ENCODE peak calls at places on chromosome 2, in ten cellular contexts. O is T1000; M is effector CD4-positive, alpha-beta T cell; I is ovary; G is erythroblast; K is activated B cell treated with CpG ODN at 0.5 μM for 24 hours; J is RPMI8226; F is mesenteric fat pad; W is lung microvascular endothelial cell; T is EL. Z is an unnamed sample.

GRCh38 chr2:20992201-20992711 is 51.6 kb downstream of the APOB start:
- DNase-seq in W (no peak), K (no peak), I (no peak), F (no peak), J (no peak), M (no peak), G (no peak), O (no peak), T (peak; percentile 64), Z (peak; percentile 79)

GRCh38 chr2:191959209-191959608 is 112.3 kb upstream of the CAVIN2 start:
- DNase-seq in W (peak; percentile 49), O (no peak), M (no peak), J (no peak), K (no peak), G (no peak), I (no peak), T (no peak), F (no peak), Z (no peak)

GRCh38 chr2:213723707-213724106 is 439.4 kb downstream of the SPAG16 start:
- DNase-seq in O (no peak), F (no peak), G (no peak), K (no peak), J (no peak), M (no peak), W (no peak), T (no peak), I (no peak), Z (no peak)

GRCh38 chr2:73235315-73236028 is 1.4 kb downstream of the CCT7 start:
- DNase-seq in K (no peak), T (no peak), I (no peak), F (no peak), J (no peak), M (no peak), G (no peak), O (no peak), W (no peak), Z (no peak)

GRCh38 chr2:237702439-237703397 is 75.3 kb downstream of the LRRFIP1 start:
- DNase-seq in W (peak; percentile 71), T (peak; percentile 72), O (no peak), J (peak; percentile 67), F (peak; percentile 90), I (peak; percentile 73), M (peak; percentile 27), G (peak; percentile 85), K (no peak), Z (peak; percentile 85)

GRCh38 chr2:239711911-239712570 is 311.2 kb upstream of the HDAC4 start:
- DNase-seq in M (no peak), G (no peak), J (no peak), K (no peak), W (no peak), O (no peak), T (no peak), I (no peak), F (peak; percentile 77), Z (peak; percentile 34)

GRCh38 chr2:174522553-174522952 is 35.7 kb upstream of the GPR155 start:
- DNase-seq in I (no peak), J (peak; percentile 28), M (no peak), G (no peak), K (no peak), O (no peak), T (no peak), W (peak; percentile 23), F (no peak), Z (no peak)

GRCh38 chr2:33583194-33583938 is 15.7 kb downstream of the FAM98A start:
- DNase-seq in K (no peak), T (peak; percentile 53), O (no peak), F (no peak), M (peak; percentile 7), J (peak; percentile 35), G (peak; percentile 25), I (no peak), W (peak; percentile 61), Z (no peak)

GRCh38 chr2:239958366-239958765 is 66.8 kb downstream of the NDUFA10 start:
- DNase-seq in F (no peak), W (no peak), T (no peak), G (no peak), O (no peak), K (no peak), I (no peak), M (no peak), J (no peak), Z (no peak)

GRCh38 chr2:157935378-157935726 is 59.2 kb upstream of the ACVR1 start:
- DNase-seq in M (no peak), G (no peak), J (no peak), T (no peak), W (no peak), I (no peak), F (no peak), K (no peak), O (no peak), Z (no peak)

GRCh38 chr2:71282493-71282892 is 49.1 kb upstream of the ZNF638 start:
- DNase-seq in M (no peak), G (peak; percentile 29), F (no peak), J (peak; percentile 39), T (peak; percentile 8), O (no peak), K (no peak), W (no peak), I (no peak), Z (no peak)

GRCh38 chr2:215765729-215766360 is 247.5 kb downstream of the MREG start:
- DNase-seq in W (no peak), I (no peak), F (no peak), G (no peak), O (no peak), T (no peak), J (peak; percentile 63), K (no peak), M (no peak), Z (no peak)

GRCh38 chr2:217654173-217654572 is 348.6 kb downstream of the TNS1 start:
- DNase-seq in G (no peak), W (no peak), F (no peak), K (no peak), I (no peak), O (no peak), T (peak; percentile 8), M (no peak), J (no peak), Z (no peak)

GRCh38 chr2:88642278-88642677 is 15.0 kb upstream of the EIF2AK3 start:
- DNase-seq in I (no peak), J (no peak), W (no peak), M (no peak), T (no peak), F (no peak), G (no peak), O (no peak), K (no peak), Z (no peak)

GRCh38 chr2:130372833-130373807 is 17.3 kb downstream of the PTPN18 start:
- DNase-seq in J (no peak), I (no peak), M (no peak), F (no peak), K (no peak), W (no peak), O (no peak), T (no peak), G (no peak), Z (no peak)

GRCh38 chr2:35204881-35205280 is 1150.7 kb upstream of the CRIM1 start:
- DNase-seq in G (no peak), W (no peak), I (no peak), K (no peak), J (peak; percentile 90), M (no peak), O (no peak), F (no peak), T (no peak), Z (no peak)

GRCh38 chr2:181352158-181352557 is 105.0 kb upstream of the ITGA4 start:
- DNase-seq in O (no peak), K (no peak), F (no peak), W (no peak), M (no peak), G (no peak), T (no peak), J (no peak), I (no peak), Z (no peak)

GRCh38 chr2:113276216-113276905 is 2.4 kb downstream of the PAX8 start:
- DNase-seq in I (no peak), J (no peak), G (no peak), O (no peak), W (no peak), T (no peak), K (no peak), F (no peak), M (no peak), Z (no peak)

GRCh38 chr2:60333264-60333663 is 220.2 kb downstream of the BCL11A start:
- DNase-seq in I (no peak), W (no peak), T (no peak), J (no peak), G (no peak), K (no peak), M (no peak), F (no peak), O (no peak), Z (no peak)

GRCh38 chr2:237097911-237098702 is 12.4 kb downstream of the COPS8 start:
- DNase-seq in O (peak; percentile 53), M (no peak), T (peak; percentile 94), W (peak; percentile 95), G (no peak), F (no peak), J (no peak), I (no peak), K (no peak), Z (no peak)

GRCh38 chr2:71003396-71003795 is 8.7 kb upstream of the TEX261 start:
- DNase-seq in O (no peak), K (no peak), I (no peak), G (no peak), T (no peak), F (peak; percentile 30), W (no peak), J (no peak), M (no peak), Z (no peak)

GRCh38 chr2:2561346-2562095 is 230.4 kb upstream of the MYT1L start:
- DNase-seq in J (no peak), K (no peak), G (no peak), O (no peak), I (no peak), M (no peak), T (no peak), W (no peak), F (no peak), Z (no peak)

GRCh38 chr2:71807969-71808451 is 339.7 kb downstream of the CYP26B1 start:
- DNase-seq in W (no peak), G (no peak), I (no peak), K (no peak), M (no peak), O (no peak), F (peak; percentile 83), J (no peak), T (no peak), Z (no peak)

GRCh38 chr2:203484266-203485112 is 50.6 kb downstream of the RAPH1 start:
- DNase-seq in T (peak; percentile 26), W (peak; percentile 40), J (peak; percentile 70), K (no peak), O (no peak), F (no peak), M (peak; percentile 29), G (peak; percentile 26), I (no peak), Z (no peak)

GRCh38 chr2:84962917-84963316 is 8.0 kb upstream of the KCMF1 start:
- DNase-seq in K (no peak), I (no peak), W (no peak), M (no peak), G (no peak), F (no peak), T (no peak), J (no peak), O (no peak), Z (no peak)

GRCh38 chr2:219702796-219703545 is 75.5 kb downstream of the SLC4A3 start:
- DNase-seq in J (no peak), O (no peak), G (no peak), K (no peak), F (no peak), M (no peak), I (no peak), T (peak; percentile 65), W (no peak), Z (no peak)

GRCh38 chr2:95345415-95346235 is 48.5 kb downstream of the KCNIP3 start:
- DNase-seq in J (peak; percentile 79), W (peak; percentile 73), M (peak; percentile 15), F (peak; percentile 95), I (peak; percentile 86), K (peak; percentile 60), G (peak; percentile 56), O (peak; percentile 88), T (peak; percentile 88), Z (peak; percentile 87)

GRCh38 chr2:105795575-105795934 is 50.8 kb downstream of the NCK2 start:
- DNase-seq in O (no peak), J (no peak), F (no peak), M (no peak), W (peak; percentile 23), K (no peak), T (no peak), G (no peak), I (no peak), Z (no peak)